ENCODE peak calls at places on chromosomes 2 and 18, in six cellular contexts. One of them, this sample, is unnamed. For H3K9me3, the result is how much of the 10 kb centered on the place peaks cover.

GRCh38 chr2:172753610-172754009 is 18.0 kb downstream of the RAPGEF4 start:
- DNase-seq in HCT116: no peak
- DNase-seq in HepG2: no peak
- DNase-seq in thyroid gland: no peak
- DNase-seq in lung: no peak
- DNase-seq in astrocyte: no peak
- DNase-seq in this sample: no peak

GRCh38 chr2:3619033-3619432 is 24.1 kb downstream of the COLEC11 start:
- DNase-seq in HCT116: no peak
- DNase-seq in HepG2: no peak
- DNase-seq in thyroid gland: no peak
- DNase-seq in lung: no peak
- DNase-seq in astrocyte: no peak
- DNase-seq in this sample: no peak

GRCh38 chr2:130337735-130338325 is 4.9 kb upstream of the IMP4 start:
- DNase-seq in HCT116: no peak
- DNase-seq in HepG2: no peak
- DNase-seq in thyroid gland: no peak
- DNase-seq in lung: no peak
- DNase-seq in astrocyte: peak
- DNase-seq in this sample: no peak

GRCh38 chr18:11115268-11115667 is 34.1 kb downstream of the PIEZO2 start:
- DNase-seq in HCT116: no peak
- DNase-seq in HepG2: no peak
- DNase-seq in thyroid gland: no peak
- DNase-seq in lung: no peak
- DNase-seq in astrocyte: peak
- DNase-seq in this sample: no peak

GRCh38 chr2:8994386-8994785 is 9.1 kb downstream of the MBOAT2 start:
- DNase-seq in HCT116: no peak
- DNase-seq in HepG2: no peak
- DNase-seq in thyroid gland: no peak
- DNase-seq in lung: no peak
- DNase-seq in astrocyte: no peak
- DNase-seq in this sample: no peak

GRCh38 chr18:35491689-35492077 is 6.1 kb downstream of the INO80C start:
- DNase-seq in HCT116: no peak
- DNase-seq in HepG2: no peak
- DNase-seq in thyroid gland: no peak
- DNase-seq in lung: no peak
- DNase-seq in astrocyte: no peak
- DNase-seq in this sample: no peak

GRCh38 chr2:27527182-27527581 is 30.5 kb downstream of the GCKR start:
- DNase-seq in HCT116: peak
- DNase-seq in HepG2: no peak
- DNase-seq in thyroid gland: no peak
- DNase-seq in lung: no peak
- DNase-seq in astrocyte: peak
- DNase-seq in this sample: no peak

GRCh38 chr2:101745711-101746694 is 48.5 kb downstream of the MAP4K4 start:
- DNase-seq in HCT116: no peak
- DNase-seq in HepG2: peak
- DNase-seq in thyroid gland: no peak
- DNase-seq in lung: no peak
- DNase-seq in astrocyte: peak
- DNase-seq in this sample: no peak

GRCh38 chr2:241232736-241233575 is 44.5 kb downstream of the ANO7 start:
- DNase-seq in HCT116: no peak
- DNase-seq in HepG2: no peak
- DNase-seq in thyroid gland: no peak
- DNase-seq in lung: no peak
- DNase-seq in astrocyte: no peak
- DNase-seq in this sample: no peak

GRCh38 chr18:79400091-79400590 is 4.4 kb downstream of the NFATC1 start:
- DNase-seq in HCT116: no peak
- DNase-seq in HepG2: no peak
- DNase-seq in thyroid gland: peak
- DNase-seq in lung: no peak
- DNase-seq in astrocyte: no peak
- DNase-seq in this sample: peak

GRCh38 chr18:35139517-35139916 is 98.3 kb downstream of the MAPRE2 start:
- DNase-seq in HCT116: no peak
- DNase-seq in HepG2: no peak
- DNase-seq in thyroid gland: no peak
- DNase-seq in lung: no peak
- DNase-seq in astrocyte: no peak
- DNase-seq in this sample: no peak

GRCh38 chr2:230783101-230783500 is 70.5 kb downstream of the CAB39 start:
- DNase-seq in HCT116: no peak
- DNase-seq in HepG2: no peak
- DNase-seq in thyroid gland: no peak
- DNase-seq in lung: no peak
- DNase-seq in astrocyte: no peak
- DNase-seq in this sample: no peak

GRCh38 chr2:36618381-36618780 is 20.4 kb upstream of the FEZ2 start:
- DNase-seq in HCT116: peak
- DNase-seq in HepG2: peak
- DNase-seq in thyroid gland: no peak
- DNase-seq in lung: no peak
- DNase-seq in astrocyte: peak
- DNase-seq in this sample: no peak

DNA sequence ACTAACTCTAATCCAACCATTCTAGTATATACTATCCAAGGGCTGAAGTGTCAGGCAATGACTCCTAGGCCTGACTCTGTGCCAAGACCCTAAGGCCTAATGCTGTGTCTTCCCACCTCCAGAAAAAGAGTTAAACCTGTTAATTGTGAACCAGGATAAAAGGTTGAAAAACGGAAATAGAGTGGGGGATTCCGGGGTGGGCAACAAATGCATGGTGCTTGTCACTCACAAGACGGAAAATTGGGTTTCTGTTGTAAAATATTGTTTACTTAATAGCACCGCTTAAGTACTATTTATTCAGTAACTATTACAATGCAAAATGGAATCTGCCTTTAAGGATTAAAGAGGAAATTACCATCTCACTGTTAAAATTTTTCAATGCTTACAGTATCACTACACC is 3.2 kb downstream of the STK17B start:
- DNase-seq in HCT116: no peak
- DNase-seq in HepG2: no peak
- DNase-seq in thyroid gland: no peak
- DNase-seq in lung: no peak
- DNase-seq in astrocyte: peak
- DNase-seq in this sample: no peak
- H3K4me3 ChIP-seq in HCT116: no peak
- H3K4me3 ChIP-seq in HepG2: no peak
- H3K4me3 ChIP-seq in thyroid gland: no peak
- H3K4me3 ChIP-seq in lung: no peak
- H3K4me3 ChIP-seq in astrocyte: peak
- H3K4me3 ChIP-seq in this sample: peak

GRCh38 chr18:54233228-54233625 is 8.8 kb upstream of the MBD2 start:
- DNase-seq in HCT116: no peak
- DNase-seq in HepG2: no peak
- DNase-seq in thyroid gland: no peak
- DNase-seq in lung: no peak
- DNase-seq in astrocyte: no peak
- DNase-seq in this sample: no peak
- TF ChIP-seq CTCF in HCT116: no peak
- TF ChIP-seq CTCF in HepG2: no peak
- TF ChIP-seq CTCF in thyroid gland: no peak
- TF ChIP-seq CTCF in lung: no peak
- TF ChIP-seq CTCF in astrocyte: no peak
- TF ChIP-seq CTCF in this sample: no peak

GRCh38 chr2:171100370-171100769 is 60.3 kb downstream of the TLK1 start:
- DNase-seq in HCT116: no peak
- DNase-seq in HepG2: peak
- DNase-seq in thyroid gland: no peak
- DNase-seq in lung: no peak
- DNase-seq in astrocyte: no peak
- DNase-seq in this sample: no peak
- H3K9me3 ChIP-seq in HCT116: under half
- H3K9me3 ChIP-seq in HepG2: under half
- H3K9me3 ChIP-seq in thyroid gland: under half
- H3K9me3 ChIP-seq in lung: under half
- H3K9me3 ChIP-seq in astrocyte: under half
- H3K9me3 ChIP-seq in this sample: under half

DNA sequence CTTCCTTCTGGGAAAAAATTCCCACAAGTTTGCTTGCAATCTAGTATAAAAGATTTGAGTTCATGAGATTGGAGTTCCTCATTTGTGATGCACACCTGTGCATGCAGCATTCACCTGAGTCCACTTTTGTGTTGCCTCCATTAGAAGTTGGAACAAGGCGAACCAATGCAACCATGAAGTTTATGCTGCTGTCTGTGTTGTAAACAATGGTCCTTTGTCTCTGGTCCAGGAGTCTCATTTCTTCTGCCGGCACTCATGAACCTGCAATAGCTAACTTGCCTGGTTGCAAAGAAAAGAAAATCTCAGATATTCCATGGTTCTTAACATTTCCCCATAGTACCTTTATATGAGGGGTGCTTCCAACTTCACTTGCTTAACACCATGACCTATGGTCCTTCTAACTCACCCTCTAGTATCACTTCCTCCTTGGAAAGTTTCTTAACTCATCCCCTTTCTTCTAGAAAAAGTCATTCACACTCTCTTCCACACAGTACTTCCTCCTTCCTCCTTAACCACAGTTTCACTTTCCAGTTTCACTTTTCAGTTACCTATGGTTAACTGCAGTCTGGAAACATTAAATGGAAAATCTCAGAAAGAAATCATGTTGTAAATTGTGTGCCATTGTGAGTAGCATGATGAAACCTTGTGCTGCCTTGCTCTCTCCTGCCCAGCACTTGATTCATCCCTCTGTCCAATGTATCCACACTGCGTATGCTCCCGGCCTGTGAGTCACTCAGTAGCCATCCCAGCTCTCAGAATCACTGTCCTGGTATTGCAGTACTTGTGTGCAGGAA is 128.8 kb upstream of the TRIB2 start:
- DNase-seq in HCT116: no peak
- DNase-seq in HepG2: no peak
- DNase-seq in thyroid gland: no peak
- DNase-seq in lung: no peak
- DNase-seq in astrocyte: peak
- DNase-seq in this sample: no peak
- H3K4me3 ChIP-seq in HCT116: no peak
- H3K4me3 ChIP-seq in HepG2: no peak
- H3K4me3 ChIP-seq in thyroid gland: no peak
- H3K4me3 ChIP-seq in lung: no peak
- H3K4me3 ChIP-seq in astrocyte: no peak
- H3K4me3 ChIP-seq in this sample: no peak

GRCh38 chr2:16625201-16625729 is 40.4 kb downstream of the CYRIA start:
- DNase-seq in HCT116: no peak
- DNase-seq in HepG2: no peak
- DNase-seq in thyroid gland: peak
- DNase-seq in lung: peak
- DNase-seq in astrocyte: no peak
- DNase-seq in this sample: no peak
- TF ChIP-seq CTCF in HCT116: no peak
- TF ChIP-seq CTCF in HepG2: no peak
- TF ChIP-seq CTCF in thyroid gland: no peak
- TF ChIP-seq CTCF in lung: no peak
- TF ChIP-seq CTCF in astrocyte: no peak
- TF ChIP-seq CTCF in this sample: no peak

GRCh38 chr18:10081477-10081876 is 167.7 kb downstream of the VAPA start:
- DNase-seq in HCT116: no peak
- DNase-seq in HepG2: peak
- DNase-seq in thyroid gland: peak
- DNase-seq in lung: no peak
- DNase-seq in astrocyte: no peak
- DNase-seq in this sample: no peak

GRCh38 chr18:10085876-10086275 is 172.1 kb downstream of the VAPA start:
- DNase-seq in HCT116: no peak
- DNase-seq in HepG2: no peak
- DNase-seq in thyroid gland: no peak
- DNase-seq in lung: no peak
- DNase-seq in astrocyte: no peak
- DNase-seq in this sample: no peak

GRCh38 chr18:10086458-10086857 is 172.6 kb downstream of the VAPA start:
- DNase-seq in HCT116: no peak
- DNase-seq in HepG2: no peak
- DNase-seq in thyroid gland: no peak
- DNase-seq in lung: no peak
- DNase-seq in astrocyte: no peak
- DNase-seq in this sample: no peak

GRCh38 chr18:10088734-10089133 is 174.9 kb downstream of the VAPA start:
- DNase-seq in HCT116: no peak
- DNase-seq in HepG2: no peak
- DNase-seq in thyroid gland: no peak
- DNase-seq in lung: no peak
- DNase-seq in astrocyte: no peak
- DNase-seq in this sample: no peak

GRCh38 chr18:10085405-10085804 is 171.6 kb downstream of the VAPA start:
- DNase-seq in HCT116: no peak
- DNase-seq in HepG2: no peak
- DNase-seq in thyroid gland: no peak
- DNase-seq in lung: no peak
- DNase-seq in astrocyte: peak
- DNase-seq in this sample: no peak
- H3K9me3 ChIP-seq in HCT116: under half
- H3K9me3 ChIP-seq in HepG2: under half
- H3K9me3 ChIP-seq in thyroid gland: under half
- H3K9me3 ChIP-seq in lung: under half
- H3K9me3 ChIP-seq in astrocyte: under half
- H3K9me3 ChIP-seq in this sample: under half

DNA sequence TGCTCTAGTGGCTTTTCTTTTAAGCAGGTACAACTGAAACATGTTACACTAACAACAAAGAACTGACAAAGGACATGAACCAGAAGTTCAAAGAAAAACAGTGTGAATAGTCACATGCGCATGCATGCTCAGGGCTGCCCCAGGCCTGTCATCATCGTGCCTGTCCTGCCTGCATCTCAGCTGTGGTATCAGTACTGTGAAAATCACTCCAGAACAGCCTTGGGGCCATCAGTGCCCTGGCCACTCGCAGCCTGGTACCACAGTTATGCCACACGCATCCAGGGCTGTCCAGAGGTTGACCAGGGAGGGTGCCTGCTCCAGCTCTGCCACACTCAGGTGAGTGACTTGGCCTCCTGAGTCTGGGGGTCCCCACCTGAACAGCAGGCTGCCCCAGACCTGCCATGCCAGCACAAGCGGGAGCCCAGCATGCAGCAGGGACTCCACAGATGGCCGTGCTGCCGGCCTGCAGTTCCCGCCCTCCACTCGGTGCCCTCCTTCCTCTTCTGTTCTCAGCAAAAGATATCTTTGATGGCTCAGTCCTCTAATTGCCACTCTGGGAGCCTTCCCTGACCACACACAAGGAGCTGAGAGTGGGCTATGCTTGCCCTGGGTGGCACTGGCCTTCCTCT is 12.3 kb downstream of the LIMS2 start:
- DNase-seq in HCT116: no peak
- DNase-seq in HepG2: no peak
- DNase-seq in thyroid gland: no peak
- DNase-seq in lung: no peak
- DNase-seq in astrocyte: no peak
- DNase-seq in this sample: no peak
- H3K4me3 ChIP-seq in HCT116: no peak
- H3K4me3 ChIP-seq in HepG2: no peak
- H3K4me3 ChIP-seq in thyroid gland: no peak
- H3K4me3 ChIP-seq in lung: no peak
- H3K4me3 ChIP-seq in astrocyte: no peak
- H3K4me3 ChIP-seq in this sample: no peak

GRCh38 chr2:20666364-20667150 is at the start of gene GDF7:
- DNase-seq in HCT116: no peak
- DNase-seq in HepG2: peak
- DNase-seq in thyroid gland: no peak
- DNase-seq in lung: no peak
- DNase-seq in astrocyte: no peak
- DNase-seq in this sample: no peak
- TF ChIP-seq CTCF in HCT116: no peak
- TF ChIP-seq CTCF in HepG2: peak
- TF ChIP-seq CTCF in thyroid gland: no peak
- TF ChIP-seq CTCF in lung: no peak
- TF ChIP-seq CTCF in astrocyte: no peak
- TF ChIP-seq CTCF in this sample: peak

This sample was measured in prostate gland.